ENCODE peak calls at places on chromosomes 16 and 17, in seven cellular contexts. K, T, V, E, D, X and W are unnamed samples.

GRCh38 chr16:54277845-54278703 is 8.5 kb downstream of the IRX3 start:
- DNase-seq in X (no peak), D (no peak), V (no peak), K (no peak), E (no peak), T (no peak), W (no peak)

GRCh38 chr17:75476274-75476673 is 19.8 kb downstream of the TMEM94 start:
- DNase-seq in T (no peak), V (peak), D (no peak), X (no peak), E (no peak), K (peak), W (no peak)

GRCh38 chr16:54286330-54287017 is at the start of gene IRX3:
- DNase-seq in T (no peak), K (no peak), V (peak), E (peak), D (no peak), X (peak), W (peak)

GRCh38 chr17:34570491-34570890 is 8.9 kb upstream of the TMEM132E start:
- DNase-seq in T (no peak), V (no peak), X (no peak), K (no peak), E (no peak), D (no peak), W (no peak)

GRCh38 chr17:69608808-69609494 is 194.5 kb downstream of the MAP2K6 start:
- DNase-seq in V (peak), D (no peak), T (no peak), X (no peak), E (no peak), K (no peak), W (no peak)

GRCh38 chr16:48365601-48366164 is 19.5 kb downstream of the SIAH1 start:
- DNase-seq in E (peak), V (peak), D (peak), K (peak), T (peak), X (peak), W (peak)

GRCh38 chr16:55280622-55281021 is 43.4 kb upstream of the IRX6 start:
- DNase-seq in E (no peak), X (no peak), D (no peak), T (no peak), K (no peak), V (no peak), W (no peak)

GRCh38 chr17:2347805-2348685 is 10.7 kb downstream of the SGSM2 start:
- DNase-seq in K (no peak), T (no peak), E (no peak), X (peak), V (peak), D (no peak), W (no peak)

GRCh38 chr16:24488045-24488444 is 51.3 kb upstream of the RBBP6 start:
- DNase-seq in K (no peak), D (no peak), T (no peak), V (no peak), X (no peak), E (no peak), W (no peak)

GRCh38 chr17:41579484-41580243 is 7.0 kb downstream of the KRT14 start:
- DNase-seq in X (peak), V (peak), T (peak), E (peak), D (peak), K (peak), W (peak)

GRCh38 chr16:7333326-7333725 is 681 bp downstream of the RBFOX1 start:
- DNase-seq in V (no peak), D (no peak), X (no peak), T (no peak), E (no peak), K (no peak), W (no peak)

GRCh38 chr16:19118938-19119431 is 5.2 kb downstream of the ITPRIPL2 start:
- DNase-seq in K (no peak), X (no peak), V (peak), T (no peak), E (no peak), D (no peak), W (peak)

GRCh38 chr17:34760931-34761500 is 181.6 kb downstream of the TMEM132E start:
- DNase-seq in E (no peak), T (no peak), X (no peak), K (no peak), V (no peak), D (no peak), W (no peak)

GRCh38 chr16:57735755-57736418 is at the start of gene KATNB1:
- DNase-seq in E (peak), T (no peak), V (no peak), K (no peak), X (no peak), D (peak), W (no peak)

GRCh38 chr16:4388275-4389021 is 16.8 kb downstream of the VASN start:
- DNase-seq in V (no peak), E (peak), D (no peak), T (no peak), X (no peak), K (no peak), W (no peak)

GRCh38 chr17:36721560-36722120 is 120.3 kb downstream of the MRM1 start:
- DNase-seq in E (no peak), X (no peak), K (no peak), V (no peak), T (no peak), D (no peak), W (no peak)

GRCh38 chr17:2207815-2208515 is 95.6 kb downstream of the SMG6 start:
- DNase-seq in K (no peak), V (no peak), T (no peak), X (no peak), D (no peak), E (no peak), W (no peak)